ENCODE peak calls at places on chromosomes 7 and 10, in six cellular contexts. N is naive thymus-derived CD8-positive, alpha-beta T cell; F is gastrocnemius medialis; J is activated T-cell treated with anti-CD3 and anti-CD28 coated beads, Interleukin-2, amount 50 U/mL, for 4 hours; K is left cardiac atrium; P is activated CD8-positive, alpha-beta T cell treated with anti-CD3 and anti-CD28 coated beads for 36 hours. H is an unnamed sample.

GRCh38 chr10:77872947-77873557 is 53.5 kb downstream of the DLG5 start:
- ATAC-seq in N (no peak), K (no peak), P (no peak), F (no peak), J (no peak), H (no peak)

GRCh38 chr10:127243490-127244272 is 47.3 kb upstream of the INSYN2A start:
- ATAC-seq in P (no peak), N (no peak), F (no peak), K (no peak), J (no peak), H (no peak)

GRCh38 chr7:28738384-28738783 is 219.7 kb downstream of the TRIL start:
- ATAC-seq in P (no peak), N (no peak), F (peak; percentile 40), K (peak; percentile 73), J (no peak), H (no peak)

GRCh38 chr10:32073676-32074075 is 17.5 kb upstream of the KIF5B start:
- ATAC-seq in P (no peak), N (no peak), F (no peak), K (peak; percentile 44), J (no peak), H (no peak)

GRCh38 chr7:152959610-152960009 is 200.1 kb downstream of the ACTR3B start:
- ATAC-seq in P (no peak), K (no peak), F (no peak), J (no peak), N (no peak), H (no peak)

GRCh38 chr10:70479626-70480253 is 1.2 kb downstream of the PALD1 start:
- ATAC-seq in K (no peak), N (no peak), P (no peak), J (no peak), F (peak; percentile 74), H (no peak)

GRCh38 chr7:44665531-44666213 is 59.2 kb downstream of the OGDH start:
- ATAC-seq in J (no peak), P (no peak), F (no peak), K (peak; percentile 70), N (no peak), H (no peak)

GRCh38 chr10:7826971-7827370 is 8.7 kb downstream of the TAF3 start:
- ATAC-seq in J (no peak), N (no peak), F (no peak), K (peak; percentile 67), P (peak; percentile 67), H (no peak)

GRCh38 chr10:42866115-42866995 is 83.8 kb downstream of the BMS1 start:
- ATAC-seq in P (peak; percentile 69), F (peak; percentile 79), J (peak; percentile 70), K (peak; percentile 100), N (peak; percentile 80), H (peak; percentile 61)

GRCh38 chr7:22576941-22577927 is 77.2 kb upstream of the STEAP1B start:
- ATAC-seq in J (no peak), P (no peak), F (peak; percentile 100), K (peak; percentile 97), N (no peak), H (no peak)

GRCh38 chr10:3046941-3047621 is 20.3 kb upstream of the PFKP start:
- ATAC-seq in K (no peak), J (no peak), N (no peak), P (no peak), F (no peak), H (no peak)

GRCh38 chr10:26890956-26891355 is 30.2 kb upstream of the ABI1 start:
- ATAC-seq in P (peak; percentile 61), F (no peak), J (peak; percentile 46), K (no peak), N (no peak), H (peak; percentile 48)

GRCh38 chr7:143255564-143255963 is 7.7 kb upstream of the GSTK1 start:
- ATAC-seq in F (no peak), N (no peak), P (no peak), K (no peak), J (no peak), H (no peak)

GRCh38 chr7:130489140-130489967 is 2.5 kb upstream of the MEST start:
- ATAC-seq in N (no peak), P (no peak), F (no peak), K (no peak), J (no peak), H (no peak)

GRCh38 chr7:17690030-17690429 is 250.3 kb downstream of the SNX13 start:
- ATAC-seq in F (no peak), K (peak; percentile 87), P (no peak), N (no peak), J (no peak), H (no peak)